ENCODE peak calls at places on chromosomes 16 and 17, in seven cellular contexts. F, C, G, O, I, V and J are unnamed samples.

GRCh38 chr17:34817252-34817651 is 144.0 kb downstream of the CCT6B start:
- DNase-seq in O (no peak), G (no peak), I (no peak), F (no peak), C (no peak), V (no peak), J (no peak)

GRCh38 chr17:50844117-50844700 is 8.8 kb downstream of the WFIKKN2 start:
- DNase-seq in F (no peak), C (no peak), V (no peak), G (no peak), I (no peak), O (no peak), J (no peak)

GRCh38 chr16:49468611-49469322 is 95.2 kb downstream of the C16orf78 start:
- DNase-seq in O (no peak), I (no peak), C (no peak), G (no peak), F (no peak), V (no peak), J (no peak)

GRCh38 chr17:40530988-40531971 is 29.9 kb upstream of the TNS4 start:
- DNase-seq in I (peak), V (no peak), G (no peak), F (peak), O (no peak), C (peak), J (no peak)

GRCh38 chr16:73026754-73027654 is 20.9 kb downstream of the ZFHX3 start:
- DNase-seq in V (no peak), C (no peak), F (no peak), O (no peak), G (no peak), I (no peak), J (peak)

GRCh38 chr16:54503011-54503410 is 216.4 kb upstream of the IRX3 start:
- DNase-seq in F (no peak), I (no peak), O (no peak), C (no peak), G (no peak), V (no peak), J (no peak)

GRCh38 chr17:78231991-78232759 is 744 bp downstream of the TMEM235 start:
- DNase-seq in F (no peak), I (no peak), V (no peak), C (no peak), G (no peak), O (no peak), J (no peak)

GRCh38 chr16:86952769-86953168 is 364.4 kb downstream of the C16orf95 start:
- DNase-seq in F (no peak), O (no peak), C (no peak), I (no peak), V (no peak), G (no peak), J (peak)

GRCh38 chr16:48498761-48499600 is 111.0 kb downstream of the N4BP1 start:
- DNase-seq in F (no peak), C (no peak), V (no peak), I (peak), G (no peak), O (no peak), J (peak)

GRCh38 chr16:67068212-67068753 is 39.3 kb downstream of the CBFB start:
- DNase-seq in I (no peak), C (no peak), O (no peak), G (no peak), V (no peak), F (no peak), J (no peak)

GRCh38 chr16:27256861-27257260 is 11.7 kb downstream of the NSMCE1 start:
- DNase-seq in F (no peak), V (no peak), G (no peak), I (no peak), O (no peak), C (no peak), J (no peak)

GRCh38 chr16:29678691-29679267 is at the start of gene QPRT:
- DNase-seq in C (no peak), O (peak), V (no peak), I (no peak), G (no peak), F (no peak), J (peak)

GRCh38 chr17:19332371-19333131 is 30.0 kb downstream of the B9D1 start:
- DNase-seq in V (no peak), G (no peak), O (no peak), C (no peak), I (no peak), F (no peak), J (no peak)

GRCh38 chr17:12342609-12343248 is 322.1 kb downstream of the MAP2K4 start:
- DNase-seq in F (peak), C (no peak), G (peak), V (no peak), O (no peak), I (no peak), J (no peak)

GRCh38 chr16:24382929-24383328 is 126.8 kb downstream of the CACNG3 start:
- DNase-seq in O (no peak), V (no peak), C (no peak), G (peak), I (no peak), F (no peak), J (no peak)

GRCh38 chr17:81223758-81224122 is 975 bp upstream of the CEP131 start:
- DNase-seq in O (no peak), I (no peak), C (no peak), F (no peak), G (no peak), V (no peak), J (no peak)

GRCh38 chr17:44317545-44317944 is 7.1 kb downstream of the SLC25A39 start:
- DNase-seq in O (no peak), V (no peak), G (no peak), I (no peak), F (no peak), C (no peak), J (no peak)

GRCh38 chr16:78437352-78437968 is 338.0 kb downstream of the WWOX start:
- DNase-seq in O (no peak), I (no peak), G (no peak), C (peak), V (no peak), F (peak), J (peak)

GRCh38 chr16:11175850-11176341 is 80.1 kb downstream of the SOCS1 start:
- DNase-seq in C (no peak), O (no peak), I (no peak), G (no peak), F (peak), V (no peak), J (no peak)

GRCh38 chr17:17724991-17725852 is 44.0 kb downstream of the RAI1 start:
- DNase-seq in O (no peak), C (no peak), V (no peak), F (no peak), G (no peak), I (no peak), J (no peak)

GRCh38 chr17:57672971-57673370 is 72.1 kb downstream of the CCDC182 start:
- DNase-seq in C (no peak), I (no peak), V (no peak), F (peak), G (no peak), O (no peak), J (no peak)

GRCh38 chr16:71352963-71353460 is 5.5 kb upstream of the CALB2 start:
- DNase-seq in V (no peak), C (no peak), O (no peak), I (no peak), G (no peak), F (no peak), J (no peak)

GRCh38 chr16:61391835-61392234 is 644.4 kb downstream of the CDH8 start:
- DNase-seq in G (no peak), V (no peak), F (no peak), O (no peak), I (no peak), C (no peak), J (no peak)

GRCh38 chr16:12801511-12802042 is 2.1 kb downstream of the CPPED1 start:
- DNase-seq in I (no peak), V (no peak), F (peak), C (no peak), G (no peak), O (no peak), J (peak)

GRCh38 chr16:27317320-27317719 is 3.5 kb downstream of the IL4R start:
- DNase-seq in V (no peak), G (no peak), F (peak), C (no peak), I (no peak), O (no peak), J (no peak)

GRCh38 chr16:54630284-54630967 is 300.2 kb upstream of the IRX5 start:
- DNase-seq in C (no peak), G (no peak), O (no peak), F (no peak), V (no peak), I (no peak), J (no peak)

GRCh38 chr17:3622977-3623594 is 13.0 kb downstream of the SHPK start:
- DNase-seq in V (no peak), I (no peak), F (no peak), C (no peak), G (no peak), O (no peak), J (peak)

GRCh38 chr16:31879937-31880321 is 6.3 kb downstream of the ZNF267 start:
- DNase-seq in C (no peak), V (no peak), O (no peak), G (no peak), I (no peak), F (no peak), J (no peak)

GRCh38 chr17:63955232-63955631 is 17.5 kb downstream of the SCN4A start:
- DNase-seq in G (no peak), O (no peak), C (no peak), V (no peak), I (no peak), F (no peak), J (no peak)